ENCODE peak calls at places on chromosomes 1 and 21, in seven cellular contexts. T is osteocyte, J is lower lobe of right lung, G is choroid plexus epithelial cell, Q is HFF-Myc, W is PC-3, F is RWPE1. Z is an unnamed sample.

GRCh38 chr1:55217226-55217996 is 2.2 kb upstream of the USP24 start:
- DNase-seq in F (no peak), G (no peak), Q (no peak), T (no peak), J (no peak), W (peak), Z (no peak)

GRCh38 chr1:243580984-243581383 is 269.1 kb downstream of the AKT3 start:
- DNase-seq in J (no peak), F (no peak), Q (no peak), G (no peak), T (no peak), W (no peak), Z (no peak)

GRCh38 chr1:230303822-230304221 is 122.3 kb downstream of the PGBD5 start:
- DNase-seq in T (no peak), J (no peak), G (peak), F (no peak), Q (no peak), W (peak), Z (no peak)

GRCh38 chr1:20185834-20186782 is at the start of the genes PLA2G2C and UBXN10:
- DNase-seq in T (no peak), Q (no peak), W (no peak), F (no peak), J (peak), G (no peak), Z (peak)

GRCh38 chr1:111334169-111334568 is 43.5 kb downstream of the CHIA start:
- DNase-seq in W (peak), F (peak), T (no peak), Q (peak), G (peak), J (no peak), Z (peak)

GRCh38 chr1:154014154-154014910 is 23.8 kb downstream of the RPS27 start:
- DNase-seq in T (no peak), G (peak), Q (no peak), J (no peak), W (peak), F (peak), Z (no peak)

GRCh38 chr1:180952657-180953013 is 39.9 kb downstream of the KIAA1614 start:
- DNase-seq in Q (no peak), T (no peak), F (no peak), W (no peak), J (no peak), G (no peak), Z (no peak)

GRCh38 chr1:175338447-175339135 is 146.0 kb upstream of the KIAA0040 start:
- DNase-seq in F (no peak), W (peak), Q (no peak), T (no peak), J (no peak), G (no peak), Z (peak)

GRCh38 chr21:46118871-46119564 is 21.1 kb downstream of the COL6A2 start:
- DNase-seq in Q (no peak), F (no peak), T (peak), W (no peak), G (no peak), J (peak), Z (no peak)

GRCh38 chr1:112247036-112247597 is 148.9 kb upstream of the CTTNBP2NL start:
- DNase-seq in J (no peak), F (no peak), G (no peak), W (no peak), Q (no peak), T (no peak), Z (no peak)

GRCh38 chr1:24435782-24436365 is 20.3 kb downstream of the NIPAL3 start:
- DNase-seq in F (no peak), Q (no peak), W (no peak), G (no peak), J (no peak), T (no peak), Z (no peak)

GRCh38 chr1:117366281-117366981 is 818 bp upstream of the MAN1A2 start:
- DNase-seq in F (peak), T (peak), W (peak), G (peak), Q (no peak), J (peak), Z (peak)

GRCh38 chr1:155884028-155884950 is 24.9 kb downstream of the SYT11 start:
- DNase-seq in Q (no peak), F (no peak), W (peak), J (no peak), G (peak), T (no peak), Z (no peak)

GRCh38 chr1:172135923-172136610 is 284.4 kb upstream of the C1orf105 start:
- DNase-seq in F (no peak), J (no peak), T (no peak), Q (no peak), W (peak), G (peak), Z (no peak)

GRCh38 chr1:172895761-172896160 is 155.0 kb downstream of the TNFSF18 start:
- DNase-seq in Q (no peak), G (no peak), J (no peak), F (no peak), W (peak), T (no peak), Z (no peak)

GRCh38 chr1:202063093-202063492 is 52.7 kb downstream of the ELF3 start:
- DNase-seq in F (no peak), Q (no peak), T (no peak), G (peak), W (peak), J (no peak), Z (no peak)

GRCh38 chr1:235986869-235987268 is 78.0 kb downstream of the NID1 start:
- DNase-seq in G (no peak), W (no peak), T (no peak), Q (no peak), J (no peak), F (no peak), Z (no peak)

GRCh38 chr1:40782371-40782956 is 1.1 kb upstream of the KCNQ4 start:
- DNase-seq in G (no peak), T (no peak), W (no peak), F (peak), J (no peak), Q (no peak), Z (peak)

GRCh38 chr1:237895630-237896029 is 4.9 kb upstream of the ZP4 start:
- DNase-seq in Q (no peak), F (no peak), G (no peak), T (no peak), W (no peak), J (no peak), Z (no peak)

GRCh38 chr1:87017994-87018672 is 103.7 kb downstream of the HS2ST1 start:
- DNase-seq in G (no peak), F (no peak), W (peak), Q (no peak), J (no peak), T (no peak), Z (no peak)

GRCh38 chr1:22796642-22797041 is 86.0 kb downstream of the EPHB2 start:
- DNase-seq in G (no peak), Q (no peak), F (no peak), W (no peak), T (no peak), J (no peak), Z (no peak)

GRCh38 chr1:58748625-58749198 is 35.1 kb downstream of the JUN start:
- DNase-seq in F (no peak), Q (no peak), G (no peak), J (no peak), T (no peak), W (no peak), Z (no peak)

GRCh38 chr1:205505791-205506190 is 1.3 kb downstream of the CDK18 start:
- DNase-seq in T (no peak), W (peak), Q (no peak), F (peak), G (no peak), J (peak), Z (peak)

GRCh38 chr1:181159451-181160151 is 71.1 kb downstream of the IER5 start:
- DNase-seq in T (no peak), J (no peak), W (peak), Q (no peak), F (peak), G (peak), Z (peak)

GRCh38 chr1:175363046-175363445 is 170.5 kb upstream of the KIAA0040 start:
- DNase-seq in Q (no peak), T (no peak), W (peak), G (no peak), F (peak), J (no peak), Z (no peak)

GRCh38 chr1:89457046-89457445 is 67.6 kb upstream of the LRRC8B start:
- DNase-seq in Q (no peak), J (no peak), T (no peak), F (no peak), W (no peak), G (no peak), Z (no peak)

GRCh38 chr1:44970317-44970716 is 16.1 kb downstream of the EIF2B3 start:
- DNase-seq in Q (peak), G (peak), J (no peak), F (no peak), W (peak), T (no peak), Z (peak)

GRCh38 chr1:40645110-40645680 is 20.3 kb downstream of the RIMS3 start:
- DNase-seq in W (no peak), T (no peak), Q (no peak), J (no peak), G (no peak), F (no peak), Z (no peak)

GRCh38 chr1:51978099-51978498 is 12.4 kb downstream of the RAB3B start:
- DNase-seq in F (no peak), T (no peak), W (no peak), J (no peak), G (no peak), Q (no peak), Z (no peak)

GRCh38 chr1:206480211-206480610 is 9.9 kb downstream of the IKBKE start:
- DNase-seq in Q (no peak), F (no peak), J (no peak), T (no peak), G (no peak), W (no peak), Z (no peak)

GRCh38 chr21:33799378-33800090 is 116.1 kb downstream of the ATP5PO start:
- DNase-seq in W (no peak), J (no peak), G (no peak), F (no peak), T (no peak), Q (no peak), Z (no peak)

GRCh38 chr1:32201011-32201855 is 838 bp downstream of the CCDC28B start:
- DNase-seq in W (no peak), G (peak), Q (no peak), T (no peak), J (peak), F (no peak), Z (peak)

GRCh38 chr1:1183833-1184775 is 10.4 kb downstream of the TTLL10 start:
- DNase-seq in T (no peak), J (peak), F (no peak), Q (no peak), W (no peak), G (no peak), Z (no peak)

GRCh38 chr1:23979387-23980005 is 631 bp downstream of the SRSF10 start:
- DNase-seq in T (no peak), J (no peak), W (no peak), Q (no peak), G (no peak), F (no peak), Z (no peak)

GRCh38 chr1:245201827-245202226 is 47.0 kb downstream of the KIF26B start:
- DNase-seq in T (no peak), Q (no peak), J (no peak), F (no peak), W (no peak), G (no peak), Z (no peak)

GRCh38 chr1:84742653-84743052 is 52.4 kb upstream of the SSX2IP start:
- DNase-seq in W (peak), J (no peak), Q (no peak), F (no peak), T (no peak), G (no peak), Z (no peak)

GRCh38 chr1:97505816-97506215 is 415.0 kb downstream of the DPYD start:
- DNase-seq in F (no peak), T (no peak), Q (no peak), W (no peak), G (no peak), J (no peak), Z (no peak)

GRCh38 chr1:11856698-11857097 is 2.0 kb downstream of the NPPB start:
- DNase-seq in Q (no peak), J (no peak), G (no peak), T (no peak), F (no peak), W (no peak), Z (no peak)

GRCh38 chr21:31909772-31910470 is 37.1 kb downstream of the HUNK start:
- DNase-seq in W (no peak), T (no peak), J (no peak), G (no peak), F (no peak), Q (no peak), Z (no peak)
- TF ChIP-seq CTCF in W (no peak), T (no peak), J (no peak), G (no peak), F (no peak), Q (no peak), Z (no peak)

GRCh38 chr1:53183277-53183990 is 13.2 kb upstream of the CPT2 start:
- DNase-seq in F (no peak), J (no peak), G (peak), T (no peak), Q (peak), W (no peak), Z (no peak)

GRCh38 chr1:53182688-53183276 is 13.8 kb upstream of the CPT2 start:
- DNase-seq in W (no peak), J (no peak), G (no peak), T (no peak), Q (no peak), F (no peak), Z (no peak)

GRCh38 chr1:53180226-53180625 is 16.4 kb upstream of the CPT2 start:
- DNase-seq in J (no peak), T (no peak), F (no peak), W (no peak), Q (no peak), G (no peak), Z (no peak)

GRCh38 chr1:53180951-53181350 is 15.7 kb upstream of the CPT2 start:
- DNase-seq in G (no peak), F (no peak), Q (no peak), J (no peak), W (no peak), T (no peak), Z (no peak)

DNA sequence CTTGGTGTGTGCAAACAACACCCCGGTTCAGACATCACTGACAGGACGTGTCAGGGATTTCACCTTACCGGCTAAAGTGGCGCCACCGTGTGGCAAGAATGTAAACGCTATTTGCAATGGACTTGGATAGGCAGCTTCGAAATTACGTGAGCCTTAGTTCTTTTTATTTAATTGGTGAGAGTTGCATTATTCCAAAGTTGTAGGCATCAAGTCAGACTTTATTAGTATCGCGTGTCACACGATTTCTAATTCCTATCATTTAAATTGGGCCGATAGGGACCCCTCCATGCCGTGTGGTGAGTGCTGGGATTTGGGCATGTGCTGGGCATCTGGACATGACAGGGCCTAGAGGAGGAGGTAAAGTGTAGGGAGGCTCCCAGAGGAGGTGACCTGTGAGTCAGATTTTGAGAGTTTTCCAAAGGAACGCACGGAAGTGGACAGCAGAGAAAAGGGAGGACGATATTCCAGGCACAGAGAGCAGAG is 14.5 kb upstream of the CPT2 start:
- DNase-seq in W (peak), T (peak), G (peak), F (peak), Q (no peak), J (peak), Z (peak)
- TF ChIP-seq CTCF in W (peak), T (peak), G (peak), F (peak), Q (peak), J (peak), Z (peak)

GRCh38 chr1:65254320-65255087 is 54.8 kb upstream of the DNAJC6 start:
- DNase-seq in W (peak), G (peak), T (peak), J (peak), Q (no peak), F (peak), Z (peak)
- TF ChIP-seq CTCF in W (no peak), G (no peak), T (peak), J (peak), Q (no peak), F (peak), Z (no peak)

GRCh38 chr1:46413596-46413985 is 19.5 kb downstream of the FAAH start:
- DNase-seq in W (no peak), J (peak), Q (no peak), T (no peak), F (no peak), G (peak), Z (peak)
- TF ChIP-seq CTCF in W (peak), J (no peak), Q (peak), T (no peak), F (no peak), G (peak), Z (peak)

DNA sequence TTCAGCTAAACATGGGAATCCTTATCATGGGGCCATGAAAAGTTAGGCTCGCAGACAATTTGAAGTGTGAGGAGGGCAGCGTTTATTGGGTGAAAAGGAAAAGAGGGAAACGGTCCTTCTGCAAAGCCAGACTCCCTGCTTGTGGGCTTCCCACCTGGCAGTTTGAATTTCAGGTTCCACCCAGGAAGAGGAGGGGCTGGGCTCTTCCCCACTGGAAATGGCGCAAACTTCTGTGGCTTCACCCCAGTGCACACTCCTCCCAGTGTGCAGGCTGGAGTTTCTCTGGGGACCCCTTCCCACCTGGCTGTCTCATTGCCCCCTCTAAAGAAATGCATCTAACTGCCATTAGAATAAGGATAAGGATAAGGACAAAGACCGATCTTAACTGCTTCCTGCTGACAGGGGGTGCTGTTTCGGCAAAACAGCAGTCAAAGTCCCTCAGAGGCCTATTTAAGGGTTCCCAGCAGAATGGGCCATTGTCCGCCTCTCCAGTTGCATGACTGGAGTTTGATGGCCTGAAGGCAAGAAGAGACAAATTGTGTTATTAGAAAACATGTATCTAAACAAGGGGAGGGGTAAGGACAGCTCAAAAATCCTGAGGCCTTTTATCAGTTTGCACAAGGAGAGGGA is 20.4 kb downstream of the AIM2 start:
- DNase-seq in T (no peak), W (no peak), Q (no peak), G (peak), F (no peak), J (no peak), Z (no peak)
- TF ChIP-seq CTCF in T (no peak), W (no peak), Q (peak), G (peak), F (no peak), J (no peak), Z (no peak)

DNA sequence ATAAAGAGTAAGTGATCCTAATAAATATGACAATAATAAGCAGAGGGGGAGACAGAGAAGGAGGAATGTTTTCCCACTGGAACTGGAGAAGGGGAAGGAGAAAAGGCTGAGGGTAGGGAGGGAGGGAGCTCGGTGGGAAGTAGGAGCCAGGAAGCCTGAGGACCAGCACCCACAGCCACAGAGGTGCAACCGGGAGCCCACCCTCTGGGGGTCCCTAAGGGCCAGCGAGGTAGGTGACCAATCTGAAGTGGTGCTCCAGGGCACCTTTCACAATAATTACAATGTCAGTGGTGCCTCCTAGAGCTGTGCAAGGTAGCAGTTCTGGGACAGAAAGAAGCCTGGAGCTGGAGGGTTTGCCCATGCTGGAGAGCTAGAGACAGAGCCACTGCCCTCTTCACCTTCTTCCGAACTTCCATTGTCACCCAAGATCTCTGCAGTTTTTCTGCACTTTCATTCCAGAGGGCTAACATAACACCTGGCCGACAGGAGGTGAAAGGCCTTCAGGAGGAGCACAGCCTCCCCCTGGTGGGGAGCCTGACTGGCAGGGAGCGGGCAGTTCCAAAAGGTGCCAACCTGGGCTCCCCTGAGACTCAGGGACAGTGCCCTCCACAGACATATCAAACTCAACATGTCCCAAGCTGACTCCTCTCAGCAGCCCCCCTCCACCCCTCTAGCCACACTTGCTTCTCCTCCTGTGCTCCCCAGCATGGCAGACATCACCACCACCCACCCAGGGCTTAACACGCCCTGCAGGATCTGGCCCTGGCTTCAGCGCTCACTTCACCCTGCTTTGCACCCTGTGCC is 4.0 kb upstream of the AHCYL1 start:
- DNase-seq in G (no peak), J (peak), F (peak), Q (no peak), T (no peak), W (peak), Z (peak)
- TF ChIP-seq CTCF in G (peak), J (peak), F (peak), Q (peak), T (peak), W (peak), Z (peak)

GRCh38 chr1:114670083-114671010 is 498 bp upstream of the DENND2C start:
- DNase-seq in J (peak), W (peak), F (peak), G (peak), T (peak), Q (peak), Z (peak)

GRCh38 chr1:114668784-114669561 is 876 bp downstream of the DENND2C start:
- DNase-seq in G (peak), F (peak), J (no peak), T (no peak), Q (no peak), W (peak), Z (no peak)

GRCh38 chr1:114671939-114672275 is 2.1 kb upstream of the DENND2C start:
- DNase-seq in J (peak), F (no peak), Q (no peak), T (no peak), W (no peak), G (no peak), Z (peak)

GRCh38 chr1:114669562-114670082 is at the start of gene DENND2C:
- DNase-seq in J (no peak), W (no peak), F (no peak), T (no peak), G (no peak), Q (no peak), Z (no peak)

GRCh38 chr1:114671011-114671938 is 1.4 kb upstream of the DENND2C start:
- DNase-seq in Q (no peak), G (peak), W (peak), F (peak), J (no peak), T (no peak), Z (no peak)
- TF ChIP-seq CTCF in Q (no peak), G (peak), W (peak), F (peak), J (peak), T (peak), Z (peak)

DNA sequence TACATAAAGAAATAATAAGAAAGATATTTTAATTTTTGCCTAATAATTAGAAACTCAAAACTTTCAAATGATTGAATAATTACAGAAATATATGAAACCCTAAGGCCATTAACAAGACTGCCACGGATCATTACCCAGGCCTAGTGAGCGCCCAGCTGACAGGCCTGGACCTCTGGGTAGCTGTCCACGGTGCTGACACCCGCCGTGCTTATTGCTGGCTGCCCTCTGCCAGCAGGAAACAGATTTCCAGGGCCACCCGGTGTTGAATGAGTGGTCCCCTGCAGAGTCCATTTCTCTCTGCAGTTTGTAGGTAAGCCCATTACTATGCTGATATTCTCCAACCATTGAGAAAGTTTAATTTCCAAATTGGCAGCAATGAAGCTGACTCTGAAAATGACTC is 254.4 kb upstream of the GJB5 start:
- DNase-seq in G (peak), J (peak), T (no peak), W (peak), Q (no peak), F (peak), Z (peak)
- TF ChIP-seq CTCF in G (no peak), J (no peak), T (no peak), W (no peak), Q (no peak), F (no peak), Z (no peak)